ENCODE peak calls at places on chromosome 2, in eight cellular contexts. U, B, T, S, K, R, A and X are unnamed samples.

GRCh38 chr2:185578293-185578692 is 160.3 kb upstream of the FSIP2 start:
- DNase-seq in K (no peak), A (no peak), R (no peak), T (no peak), B (no peak), U (no peak), S (no peak), X (peak; percentile 20)

GRCh38 chr2:241798631-241799521 is 10.1 kb upstream of the NEU4 start:
- DNase-seq in K (peak; percentile 63), B (no peak), A (no peak), S (peak; percentile 9), T (no peak), R (peak; percentile 8), U (no peak), X (no peak)

GRCh38 chr2:37774976-37775907 is 103.8 kb upstream of the CDC42EP3 start:
- DNase-seq in S (no peak), U (no peak), K (no peak), A (no peak), B (no peak), T (no peak), R (no peak), X (no peak)

GRCh38 chr2:230870544-230871360 is 6.0 kb downstream of the ITM2C start:
- DNase-seq in K (no peak), T (peak; percentile 75), B (peak; percentile 39), U (no peak), S (no peak), R (no peak), A (no peak), X (no peak)

GRCh38 chr2:36569267-36569860 is 28.6 kb downstream of the FEZ2 start:
- DNase-seq in U (peak; percentile 66), S (no peak), R (no peak), T (no peak), B (no peak), K (no peak), A (no peak), X (no peak)

GRCh38 chr2:105909215-105909614 is 164.5 kb downstream of the NCK2 start:
- DNase-seq in K (no peak), A (no peak), R (no peak), S (no peak), B (no peak), U (no peak), T (no peak), X (no peak)

GRCh38 chr2:58425368-58425767 is 184.2 kb upstream of the FANCL start:
- DNase-seq in K (no peak), B (no peak), T (no peak), U (no peak), A (no peak), S (no peak), R (no peak), X (no peak)

GRCh38 chr2:14053105-14053504 is 579.4 kb upstream of the LRATD1 start:
- DNase-seq in R (no peak), U (no peak), B (no peak), S (no peak), K (no peak), T (no peak), A (no peak), X (no peak)

GRCh38 chr2:40721595-40721994 is 269.7 kb upstream of the SLC8A1 start:
- DNase-seq in T (no peak), K (no peak), U (peak; percentile 22), B (no peak), A (no peak), R (no peak), S (no peak), X (no peak)

GRCh38 chr2:205390866-205391265 is 291.4 kb upstream of the NRP2 start:
- DNase-seq in B (no peak), S (no peak), A (no peak), K (no peak), R (no peak), U (no peak), T (no peak), X (no peak)

GRCh38 chr2:142877265-142877756 is at the start of gene KYNU:
- DNase-seq in U (no peak), T (peak; percentile 16), K (no peak), S (no peak), B (no peak), A (no peak), R (no peak), X (no peak)

GRCh38 chr2:235861383-235861782 is 306.8 kb downstream of the GBX2 start:
- DNase-seq in A (no peak), B (no peak), T (no peak), U (no peak), R (no peak), K (no peak), S (no peak), X (no peak)

GRCh38 chr2:25805987-25806386 is 72.3 kb downstream of the ASXL2 start:
- DNase-seq in T (no peak), S (no peak), R (no peak), A (no peak), B (no peak), U (no peak), K (no peak), X (no peak)

GRCh38 chr2:199757466-199757865 is 93.5 kb downstream of the FTCDNL1 start:
- DNase-seq in U (no peak), S (no peak), B (no peak), K (no peak), T (peak; percentile 45), R (no peak), A (no peak), X (no peak)

GRCh38 chr2:65778126-65778525 is 345.7 kb upstream of the SPRED2 start:
- DNase-seq in B (no peak), T (no peak), K (no peak), R (no peak), U (no peak), A (no peak), S (no peak), X (no peak)

GRCh38 chr2:222817628-222818027 is 43.2 kb upstream of the ACSL3 start:
- DNase-seq in T (no peak), A (no peak), S (no peak), B (no peak), K (no peak), U (no peak), R (no peak), X (peak; percentile 39)

GRCh38 chr2:38539086-38539485 is 63.6 kb downstream of the HNRNPLL start:
- DNase-seq in S (no peak), R (no peak), U (no peak), T (no peak), A (no peak), B (no peak), K (no peak), X (no peak)

GRCh38 chr2:102359527-102359926 is 3.9 kb downstream of the IL18R1 start:
- DNase-seq in A (no peak), B (no peak), K (no peak), U (no peak), R (no peak), T (no peak), S (no peak), X (no peak)

GRCh38 chr2:233092446-233093438 is 32.6 kb downstream of the INPP5D start:
- DNase-seq in U (no peak), K (peak; percentile 16), R (no peak), S (no peak), B (no peak), A (no peak), T (no peak), X (no peak)
- H3K27ac ChIP-seq in U (no peak overlapping the region), K (no peak overlapping the region), R (no peak overlapping the region), S (no peak overlapping the region), B (no peak overlapping the region), A (no peak overlapping the region), T (no peak overlapping the region), X (peak overlapping the region; percentile 40)

GRCh38 chr2:493278-493677 is 183.9 kb downstream of the TMEM18 start:
- DNase-seq in B (no peak), R (no peak), U (no peak), T (no peak), A (no peak), K (no peak), S (no peak), X (no peak)
- H3K27ac ChIP-seq in B (no peak overlapping the region), R (no peak overlapping the region), U (no peak overlapping the region), T (no peak overlapping the region), A (no peak overlapping the region), K (no peak overlapping the region), S (no peak overlapping the region), X (no peak overlapping the region)

GRCh38 chr2:873027-873426 is 77.6 kb upstream of the SNTG2 start:
- DNase-seq in R (no peak), U (no peak), S (no peak), T (no peak), B (no peak), K (no peak), A (no peak), X (no peak)
- H3K27ac ChIP-seq in R (no peak overlapping the region), U (no peak overlapping the region), S (no peak overlapping the region), T (no peak overlapping the region), B (no peak overlapping the region), K (no peak overlapping the region), A (no peak overlapping the region), X (no peak overlapping the region)

DNA sequence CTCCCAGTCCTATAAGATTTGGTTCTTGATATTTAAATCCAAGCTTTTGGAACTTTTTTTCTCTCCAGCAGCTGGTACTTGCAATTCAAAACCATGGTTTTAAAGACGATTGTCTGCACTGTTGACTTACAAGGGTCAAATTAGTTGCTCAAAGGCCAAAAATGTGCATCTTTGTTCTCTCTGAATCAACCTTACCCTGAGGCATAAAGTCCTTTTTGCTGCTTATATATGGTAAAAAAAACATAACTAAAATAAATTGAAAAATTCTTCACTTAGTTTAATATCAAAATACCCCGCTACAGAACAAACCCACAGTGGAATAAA is 592.7 kb downstream of the XIRP2 start:
- DNase-seq in B (no peak), T (no peak), A (no peak), S (no peak), K (no peak), U (no peak), R (no peak), X (no peak)
- H3K27ac ChIP-seq in B (no peak overlapping the region), T (no peak overlapping the region), A (no peak overlapping the region), S (no peak overlapping the region), K (no peak overlapping the region), U (no peak overlapping the region), R (no peak overlapping the region), X (no peak overlapping the region)